ENCODE peak calls at places on chromosome 14, in eight cellular contexts. One of them, this sample, is unnamed.

GRCh38 chr14:28813810-28814209 is 47.2 kb downstream of the FOXG1 start:
- DNase-seq in cardiac fibroblast: no peak
- DNase-seq in stomach: no peak
- DNase-seq in A549: no peak
- DNase-seq in AG09309: no peak
- DNase-seq in CD8-positive, alpha-beta T cell: no peak
- DNase-seq in lung: no peak
- DNase-seq in BE2C: no peak
- DNase-seq in this sample: no peak

GRCh38 chr14:101185081-101185835 is 281.7 kb upstream of the RTL1 start:
- DNase-seq in cardiac fibroblast: no peak
- DNase-seq in stomach: peak; percentile 18
- DNase-seq in A549: no peak
- DNase-seq in AG09309: no peak
- DNase-seq in CD8-positive, alpha-beta T cell: no peak
- DNase-seq in lung: peak; percentile 25
- DNase-seq in BE2C: no peak
- DNase-seq in this sample: no peak

GRCh38 chr14:61462566-61463195 is 141.3 kb downstream of the PRKCH start:
- DNase-seq in cardiac fibroblast: peak; percentile 92
- DNase-seq in stomach: no peak
- DNase-seq in A549: no peak
- DNase-seq in AG09309: no peak
- DNase-seq in CD8-positive, alpha-beta T cell: no peak
- DNase-seq in lung: no peak
- DNase-seq in BE2C: peak; percentile 82
- DNase-seq in this sample: no peak

GRCh38 chr14:76117789-76118188 is 33.9 kb upstream of the GPATCH2L start:
- DNase-seq in cardiac fibroblast: no peak
- DNase-seq in stomach: no peak
- DNase-seq in A549: no peak
- DNase-seq in AG09309: no peak
- DNase-seq in CD8-positive, alpha-beta T cell: no peak
- DNase-seq in lung: no peak
- DNase-seq in BE2C: peak; percentile 79
- DNase-seq in this sample: no peak

GRCh38 chr14:102523200-102524025 is 13.8 kb upstream of the ANKRD9 start:
- DNase-seq in cardiac fibroblast: no peak
- DNase-seq in stomach: no peak
- DNase-seq in A549: no peak
- DNase-seq in AG09309: no peak
- DNase-seq in CD8-positive, alpha-beta T cell: no peak
- DNase-seq in lung: no peak
- DNase-seq in BE2C: no peak
- DNase-seq in this sample: no peak

GRCh38 chr14:101151226-101151929 is 247.9 kb upstream of the RTL1 start:
- DNase-seq in cardiac fibroblast: no peak
- DNase-seq in stomach: no peak
- DNase-seq in A549: peak; percentile 23
- DNase-seq in AG09309: no peak
- DNase-seq in CD8-positive, alpha-beta T cell: no peak
- DNase-seq in lung: no peak
- DNase-seq in BE2C: no peak
- DNase-seq in this sample: no peak

GRCh38 chr14:101657372-101657771 is 96.1 kb downstream of the DIO3 start:
- DNase-seq in cardiac fibroblast: no peak
- DNase-seq in stomach: no peak
- DNase-seq in A549: no peak
- DNase-seq in AG09309: no peak
- DNase-seq in CD8-positive, alpha-beta T cell: no peak
- DNase-seq in lung: no peak
- DNase-seq in BE2C: no peak
- DNase-seq in this sample: no peak

GRCh38 chr14:101534198-101534597 is 27.1 kb upstream of the DIO3 start:
- DNase-seq in cardiac fibroblast: no peak
- DNase-seq in stomach: no peak
- DNase-seq in A549: no peak
- DNase-seq in AG09309: no peak
- DNase-seq in CD8-positive, alpha-beta T cell: no peak
- DNase-seq in lung: no peak
- DNase-seq in BE2C: no peak
- DNase-seq in this sample: no peak

GRCh38 chr14:22871962-22872832 is 657 bp downstream of the LRP10 start:
- DNase-seq in cardiac fibroblast: peak; percentile 86
- DNase-seq in stomach: peak; percentile 90
- DNase-seq in A549: peak; percentile 87
- DNase-seq in AG09309: no peak
- DNase-seq in CD8-positive, alpha-beta T cell: peak; percentile 75
- DNase-seq in lung: peak; percentile 86
- DNase-seq in BE2C: peak; percentile 74
- DNase-seq in this sample: peak; percentile 60

GRCh38 chr14:93772263-93772662 is 16.0 kb downstream of the PRIMA1 start:
- DNase-seq in cardiac fibroblast: no peak
- DNase-seq in stomach: peak; percentile 72
- DNase-seq in A549: no peak
- DNase-seq in AG09309: no peak
- DNase-seq in CD8-positive, alpha-beta T cell: no peak
- DNase-seq in lung: no peak
- DNase-seq in BE2C: no peak
- DNase-seq in this sample: no peak

GRCh38 chr14:63565448-63565847 is 22.3 kb upstream of the PPP2R5E start:
- DNase-seq in cardiac fibroblast: no peak
- DNase-seq in stomach: no peak
- DNase-seq in A549: no peak
- DNase-seq in AG09309: no peak
- DNase-seq in CD8-positive, alpha-beta T cell: no peak
- DNase-seq in lung: no peak
- DNase-seq in BE2C: no peak
- DNase-seq in this sample: no peak

GRCh38 chr14:20454359-20454644 is 310 bp downstream of the OSGEP start:
- DNase-seq in cardiac fibroblast: no peak
- DNase-seq in stomach: peak; percentile 88
- DNase-seq in A549: peak; percentile 77
- DNase-seq in AG09309: no peak
- DNase-seq in CD8-positive, alpha-beta T cell: no peak
- DNase-seq in lung: no peak
- DNase-seq in BE2C: no peak
- DNase-seq in this sample: peak; percentile 88

GRCh38 chr14:52033131-52033642 is 35.7 kb downstream of the NID2 start:
- DNase-seq in cardiac fibroblast: peak; percentile 58
- DNase-seq in stomach: no peak
- DNase-seq in A549: no peak
- DNase-seq in AG09309: no peak
- DNase-seq in CD8-positive, alpha-beta T cell: no peak
- DNase-seq in lung: no peak
- DNase-seq in BE2C: no peak
- DNase-seq in this sample: no peak

GRCh38 chr14:20413785-20414117 is 450 bp upstream of the TEP1 start:
- DNase-seq in cardiac fibroblast: no peak
- DNase-seq in stomach: no peak
- DNase-seq in A549: no peak
- DNase-seq in AG09309: no peak
- DNase-seq in CD8-positive, alpha-beta T cell: peak; percentile 30
- DNase-seq in lung: no peak
- DNase-seq in BE2C: no peak
- DNase-seq in this sample: no peak

GRCh38 chr14:50533806-50534205 is 1.4 kb upstream of the MAP4K5 start:
- DNase-seq in cardiac fibroblast: no peak
- DNase-seq in stomach: no peak
- DNase-seq in A549: no peak
- DNase-seq in AG09309: no peak
- DNase-seq in CD8-positive, alpha-beta T cell: no peak
- DNase-seq in lung: no peak
- DNase-seq in BE2C: no peak
- DNase-seq in this sample: no peak

GRCh38 chr14:65006251-65006721 is 19.6 kb downstream of the FNTB start:
- DNase-seq in cardiac fibroblast: no peak
- DNase-seq in stomach: no peak
- DNase-seq in A549: no peak
- DNase-seq in AG09309: no peak
- DNase-seq in CD8-positive, alpha-beta T cell: no peak
- DNase-seq in lung: no peak
- DNase-seq in BE2C: no peak
- DNase-seq in this sample: no peak

GRCh38 chr14:89146291-89146690 is 270.7 kb downstream of the FOXN3 start:
- DNase-seq in cardiac fibroblast: no peak
- DNase-seq in stomach: no peak
- DNase-seq in A549: no peak
- DNase-seq in AG09309: no peak
- DNase-seq in CD8-positive, alpha-beta T cell: no peak
- DNase-seq in lung: no peak
- DNase-seq in BE2C: no peak
- DNase-seq in this sample: no peak

GRCh38 chr14:51304956-51305355 is 64.9 kb downstream of the TMX1 start:
- DNase-seq in cardiac fibroblast: peak; percentile 85
- DNase-seq in stomach: no peak
- DNase-seq in A549: peak; percentile 25
- DNase-seq in AG09309: peak; percentile 93
- DNase-seq in CD8-positive, alpha-beta T cell: no peak
- DNase-seq in lung: no peak
- DNase-seq in BE2C: no peak
- DNase-seq in this sample: no peak

GRCh38 chr14:63276492-63277342 is 42.0 kb downstream of the GPHB5 start:
- DNase-seq in cardiac fibroblast: peak; percentile 73
- DNase-seq in stomach: no peak
- DNase-seq in A549: peak; percentile 36
- DNase-seq in AG09309: peak; percentile 23
- DNase-seq in CD8-positive, alpha-beta T cell: no peak
- DNase-seq in lung: no peak
- DNase-seq in BE2C: no peak
- DNase-seq in this sample: peak; percentile 21

GRCh38 chr14:64447890-64448667 is 17.2 kb upstream of the AKAP5 start:
- DNase-seq in cardiac fibroblast: no peak
- DNase-seq in stomach: no peak
- DNase-seq in A549: no peak
- DNase-seq in AG09309: no peak
- DNase-seq in CD8-positive, alpha-beta T cell: peak; percentile 32
- DNase-seq in lung: no peak
- DNase-seq in BE2C: no peak
- DNase-seq in this sample: no peak

GRCh38 chr14:25042362-25043299 is 7.3 kb downstream of the STXBP6 start:
- DNase-seq in cardiac fibroblast: peak; percentile 75
- DNase-seq in stomach: no peak
- DNase-seq in A549: no peak
- DNase-seq in AG09309: peak; percentile 39
- DNase-seq in CD8-positive, alpha-beta T cell: no peak
- DNase-seq in lung: no peak
- DNase-seq in BE2C: no peak
- DNase-seq in this sample: peak; percentile 59

GRCh38 chr14:88542857-88543795 is 11.7 kb downstream of the PTPN21 start:
- DNase-seq in cardiac fibroblast: no peak
- DNase-seq in stomach: no peak
- DNase-seq in A549: no peak
- DNase-seq in AG09309: no peak
- DNase-seq in CD8-positive, alpha-beta T cell: no peak
- DNase-seq in lung: no peak
- DNase-seq in BE2C: no peak
- DNase-seq in this sample: peak; percentile 77

GRCh38 chr14:50403433-50403832 is 6.8 kb upstream of the CDKL1 start:
- DNase-seq in cardiac fibroblast: peak; percentile 44
- DNase-seq in stomach: no peak
- DNase-seq in A549: no peak
- DNase-seq in AG09309: no peak
- DNase-seq in CD8-positive, alpha-beta T cell: no peak
- DNase-seq in lung: no peak
- DNase-seq in BE2C: no peak
- DNase-seq in this sample: no peak

GRCh38 chr14:91947196-91948184 is at the start of gene FBLN5:
- DNase-seq in cardiac fibroblast: peak; percentile 88
- DNase-seq in stomach: peak; percentile 60
- DNase-seq in A549: peak; percentile 11
- DNase-seq in AG09309: peak; percentile 74
- DNase-seq in CD8-positive, alpha-beta T cell: peak; percentile 29
- DNase-seq in lung: peak; percentile 81
- DNase-seq in BE2C: no peak
- DNase-seq in this sample: no peak

GRCh38 chr14:102590667-102591099 is 1.8 kb upstream of the RCOR1 start:
- DNase-seq in cardiac fibroblast: peak; percentile 70
- DNase-seq in stomach: peak; percentile 45
- DNase-seq in A549: peak; percentile 72
- DNase-seq in AG09309: no peak
- DNase-seq in CD8-positive, alpha-beta T cell: peak; percentile 14
- DNase-seq in lung: peak; percentile 30
- DNase-seq in BE2C: peak; percentile 63
- DNase-seq in this sample: no peak

GRCh38 chr14:62696969-62697328 is 348.3 kb downstream of the KCNH5 start:
- DNase-seq in cardiac fibroblast: no peak
- DNase-seq in stomach: no peak
- DNase-seq in A549: no peak
- DNase-seq in AG09309: no peak
- DNase-seq in CD8-positive, alpha-beta T cell: no peak
- DNase-seq in lung: no peak
- DNase-seq in BE2C: no peak
- DNase-seq in this sample: no peak

GRCh38 chr14:29321646-29322045 is 555.1 kb downstream of the FOXG1 start:
- DNase-seq in cardiac fibroblast: peak; percentile 56
- DNase-seq in stomach: no peak
- DNase-seq in A549: no peak
- DNase-seq in AG09309: peak; percentile 10
- DNase-seq in CD8-positive, alpha-beta T cell: no peak
- DNase-seq in lung: no peak
- DNase-seq in BE2C: no peak
- DNase-seq in this sample: no peak

GRCh38 chr14:53668861-53669260 is 287.8 kb downstream of the BMP4 start:
- DNase-seq in cardiac fibroblast: peak; percentile 9
- DNase-seq in stomach: no peak
- DNase-seq in A549: no peak
- DNase-seq in AG09309: peak; percentile 67
- DNase-seq in CD8-positive, alpha-beta T cell: no peak
- DNase-seq in lung: no peak
- DNase-seq in BE2C: no peak
- DNase-seq in this sample: no peak
- TF ChIP-seq CTCF in cardiac fibroblast: no peak
- TF ChIP-seq CTCF in stomach: no peak
- TF ChIP-seq CTCF in A549: no peak
- TF ChIP-seq CTCF in AG09309: no peak
- TF ChIP-seq CTCF in CD8-positive, alpha-beta T cell: no peak
- TF ChIP-seq CTCF in lung: no peak
- TF ChIP-seq CTCF in BE2C: no peak
- TF ChIP-seq CTCF in this sample: no peak

GRCh38 chr14:70920608-70921007 is 13.3 kb downstream of the PCNX1 start:
- DNase-seq in cardiac fibroblast: no peak
- DNase-seq in stomach: no peak
- DNase-seq in A549: no peak
- DNase-seq in AG09309: no peak
- DNase-seq in CD8-positive, alpha-beta T cell: no peak
- DNase-seq in lung: no peak
- DNase-seq in BE2C: no peak
- DNase-seq in this sample: no peak
- H3K4me3 ChIP-seq in cardiac fibroblast: no peak overlapping the region
- H3K4me3 ChIP-seq in stomach: no peak overlapping the region
- H3K4me3 ChIP-seq in A549: no peak overlapping the region
- H3K4me3 ChIP-seq in AG09309: no peak overlapping the region
- H3K4me3 ChIP-seq in CD8-positive, alpha-beta T cell: no peak overlapping the region
- H3K4me3 ChIP-seq in lung: no peak overlapping the region
- H3K4me3 ChIP-seq in BE2C: no peak overlapping the region
- H3K4me3 ChIP-seq in this sample: no peak overlapping the region

GRCh38 chr14:99562848-99563748 is 40.9 kb downstream of the CCDC85C start:
- DNase-seq in cardiac fibroblast: peak; percentile 83
- DNase-seq in stomach: peak; percentile 95
- DNase-seq in A549: peak; percentile 76
- DNase-seq in AG09309: no peak
- DNase-seq in CD8-positive, alpha-beta T cell: no peak
- DNase-seq in lung: peak; percentile 84
- DNase-seq in BE2C: peak; percentile 93
- DNase-seq in this sample: peak; percentile 88
- TF ChIP-seq CTCF in cardiac fibroblast: peak; percentile 18
- TF ChIP-seq CTCF in stomach: peak; percentile 14
- TF ChIP-seq CTCF in A549: peak; percentile 67
- TF ChIP-seq CTCF in AG09309: peak; percentile 24
- TF ChIP-seq CTCF in CD8-positive, alpha-beta T cell: no peak
- TF ChIP-seq CTCF in lung: peak; percentile 37
- TF ChIP-seq CTCF in BE2C: peak; percentile 76
- TF ChIP-seq CTCF in this sample: peak; percentile 89

GRCh38 chr14:104969741-104970230 is 8.4 kb downstream of the AHNAK2 start:
- DNase-seq in cardiac fibroblast: no peak
- DNase-seq in stomach: no peak
- DNase-seq in A549: no peak
- DNase-seq in AG09309: no peak
- DNase-seq in CD8-positive, alpha-beta T cell: no peak
- DNase-seq in lung: no peak
- DNase-seq in BE2C: no peak
- DNase-seq in this sample: no peak
- H3K4me3 ChIP-seq in cardiac fibroblast: peak overlapping the region; percentile 44
- H3K4me3 ChIP-seq in stomach: peak overlapping the region; percentile 32
- H3K4me3 ChIP-seq in A549: peak overlapping the region; percentile 67
- H3K4me3 ChIP-seq in AG09309: peak overlapping the region; percentile 67
- H3K4me3 ChIP-seq in CD8-positive, alpha-beta T cell: no peak overlapping the region
- H3K4me3 ChIP-seq in lung: no peak overlapping the region
- H3K4me3 ChIP-seq in BE2C: no peak overlapping the region
- H3K4me3 ChIP-seq in this sample: no peak overlapping the region